ENCODE peak calls at places on chromosomes 11 and 22, in five cellular contexts. One of them, this sample, is unnamed.

GRCh38 chr22:29011868-29012428 is 49.7 kb downstream of the C22orf31 start:
- DNase-seq in neuronal stem cell: no peak
- DNase-seq in IMR-90: no peak
- DNase-seq in H1: no peak
- DNase-seq in mesenchymal stem cell: no peak
- DNase-seq in this sample: no peak

GRCh38 chr22:31229402-31230140 is 17.5 kb downstream of the LIMK2 start:
- DNase-seq in mesenchymal stem cell: peak; percentile 49
- DNase-seq in IMR-90: peak; percentile 48
- DNase-seq in neuronal stem cell: no peak
- DNase-seq in H1: no peak
- DNase-seq in this sample: peak; percentile 48

GRCh38 chr22:37178350-37179125 is 9.5 kb downstream of the C1QTNF6 start:
- DNase-seq in H1: no peak
- DNase-seq in mesenchymal stem cell: no peak
- DNase-seq in neuronal stem cell: no peak
- DNase-seq in IMR-90: no peak
- DNase-seq in this sample: peak; percentile 92

GRCh38 chr22:40560551-40560950 is 76.0 kb downstream of the MRTFA start:
- DNase-seq in neuronal stem cell: no peak
- DNase-seq in H1: no peak
- DNase-seq in mesenchymal stem cell: no peak
- DNase-seq in IMR-90: peak; percentile 65
- DNase-seq in this sample: peak; percentile 60

GRCh38 chr11:102378818-102379217 is 31.8 kb downstream of the BIRC2 start:
- DNase-seq in H1: no peak
- DNase-seq in IMR-90: no peak
- DNase-seq in mesenchymal stem cell: no peak
- DNase-seq in neuronal stem cell: no peak
- DNase-seq in this sample: no peak

GRCh38 chr22:42138122-42138770 is 7.6 kb upstream of the CYP2D6 start:
- DNase-seq in mesenchymal stem cell: no peak
- DNase-seq in neuronal stem cell: no peak
- DNase-seq in H1: no peak
- DNase-seq in IMR-90: no peak
- DNase-seq in this sample: no peak

GRCh38 chr11:95074806-95075563 is 8.3 kb downstream of the SRSF8 start:
- DNase-seq in neuronal stem cell: no peak
- DNase-seq in H1: no peak
- DNase-seq in IMR-90: no peak
- DNase-seq in mesenchymal stem cell: no peak
- DNase-seq in this sample: no peak

GRCh38 chr11:87228820-87229219 is 191.1 kb downstream of the TMEM135 start:
- DNase-seq in mesenchymal stem cell: no peak
- DNase-seq in IMR-90: no peak
- DNase-seq in H1: no peak
- DNase-seq in neuronal stem cell: no peak
- DNase-seq in this sample: no peak

GRCh38 chr11:123434911-123435310 is 4.8 kb downstream of the GRAMD1B start:
- DNase-seq in IMR-90: no peak
- DNase-seq in H1: no peak
- DNase-seq in mesenchymal stem cell: no peak
- DNase-seq in neuronal stem cell: peak; percentile 69
- DNase-seq in this sample: peak; percentile 58

GRCh38 chr11:101030692-101031091 is 98.9 kb downstream of the PGR start:
- DNase-seq in mesenchymal stem cell: no peak
- DNase-seq in neuronal stem cell: no peak
- DNase-seq in IMR-90: no peak
- DNase-seq in H1: no peak
- DNase-seq in this sample: no peak

GRCh38 chr11:101035872-101036271 is 93.7 kb downstream of the PGR start:
- DNase-seq in IMR-90: no peak
- DNase-seq in H1: no peak
- DNase-seq in mesenchymal stem cell: no peak
- DNase-seq in neuronal stem cell: no peak
- DNase-seq in this sample: no peak

GRCh38 chr11:101030015-101030414 is 99.6 kb downstream of the PGR start:
- DNase-seq in H1: no peak
- DNase-seq in neuronal stem cell: no peak
- DNase-seq in mesenchymal stem cell: no peak
- DNase-seq in IMR-90: no peak
- DNase-seq in this sample: no peak

GRCh38 chr11:101034076-101034475 is 95.5 kb downstream of the PGR start:
- DNase-seq in neuronal stem cell: no peak
- DNase-seq in IMR-90: no peak
- DNase-seq in H1: no peak
- DNase-seq in mesenchymal stem cell: no peak
- DNase-seq in this sample: no peak

DNA sequence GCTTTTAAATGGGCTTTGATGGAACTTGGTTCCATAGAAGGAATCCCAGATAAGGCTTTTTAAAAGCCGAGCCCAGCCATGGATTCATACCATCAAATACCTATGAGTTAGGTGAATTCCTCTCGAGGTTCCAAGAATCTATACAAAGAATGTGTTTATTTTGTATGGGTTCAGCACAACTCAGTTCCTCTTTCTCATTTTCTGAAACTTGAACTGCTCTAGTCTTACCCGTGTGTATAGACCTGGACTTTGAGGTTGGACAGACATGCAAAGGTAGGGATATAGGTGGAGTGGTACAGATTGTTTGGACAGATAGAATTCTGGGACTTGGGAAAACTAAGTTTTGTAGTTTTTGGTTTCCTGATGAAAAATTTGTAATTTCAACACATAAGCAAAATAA is 97.9 kb downstream of the PGR start:
- DNase-seq in mesenchymal stem cell: no peak
- DNase-seq in IMR-90: no peak
- DNase-seq in H1: no peak
- DNase-seq in neuronal stem cell: no peak
- DNase-seq in this sample: peak; percentile 19
- H3K27ac ChIP-seq in mesenchymal stem cell: no peak overlapping the region
- H3K27ac ChIP-seq in IMR-90: no peak overlapping the region
- H3K27ac ChIP-seq in H1: no peak overlapping the region
- H3K27ac ChIP-seq in neuronal stem cell: no peak overlapping the region
- H3K27ac ChIP-seq in this sample: no peak overlapping the region

GRCh38 chr22:48838846-48839730 is 988.6 kb downstream of the BRD1 start:
- DNase-seq in H1: no peak
- DNase-seq in mesenchymal stem cell: no peak
- DNase-seq in neuronal stem cell: no peak
- DNase-seq in IMR-90: no peak
- DNase-seq in this sample: no peak
- H4K91ac ChIP-seq in H1: peak overlapping the region; percentile 17
- H4K91ac ChIP-seq in mesenchymal stem cell: no peak overlapping the region
- H4K91ac ChIP-seq in neuronal stem cell: no peak overlapping the region
- H4K91ac ChIP-seq in IMR-90: no peak overlapping the region
- H4K91ac ChIP-seq in this sample: no peak overlapping the region

DNA sequence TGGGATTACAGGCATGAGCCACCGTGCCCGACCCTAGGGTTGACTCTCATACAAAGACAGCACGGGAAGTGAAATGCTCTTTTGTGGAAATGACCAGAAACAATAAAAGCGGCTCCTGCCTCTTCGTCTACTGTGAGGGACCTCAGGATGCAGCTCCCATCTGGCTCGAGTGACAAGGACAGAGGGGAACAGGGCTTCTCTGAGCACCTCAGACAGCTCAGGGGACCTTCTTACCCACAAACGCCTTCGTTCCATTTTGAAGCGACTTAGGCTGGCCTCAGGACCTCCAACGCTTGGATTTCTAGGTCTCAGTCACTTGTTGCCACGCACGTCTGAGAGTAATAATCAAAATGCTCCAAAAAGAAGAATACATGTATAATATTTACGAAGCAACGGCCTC is 2.5 kb downstream of the PRAME start:
- DNase-seq in IMR-90: no peak
- DNase-seq in neuronal stem cell: no peak
- DNase-seq in H1: no peak
- DNase-seq in mesenchymal stem cell: no peak
- DNase-seq in this sample: no peak
- H3K4me3 ChIP-seq in IMR-90: no peak overlapping the region
- H3K4me3 ChIP-seq in neuronal stem cell: no peak overlapping the region
- H3K4me3 ChIP-seq in H1: no peak overlapping the region
- H3K4me3 ChIP-seq in mesenchymal stem cell: no peak overlapping the region
- H3K4me3 ChIP-seq in this sample: no peak overlapping the region

GRCh38 chr22:25492950-25493790 is 71.3 kb upstream of the GRK3 start:
- DNase-seq in neuronal stem cell: no peak
- DNase-seq in mesenchymal stem cell: no peak
- DNase-seq in IMR-90: no peak
- DNase-seq in H1: no peak
- DNase-seq in this sample: no peak
- H3K27ac ChIP-seq in neuronal stem cell: no peak overlapping the region
- H3K27ac ChIP-seq in mesenchymal stem cell: no peak overlapping the region
- H3K27ac ChIP-seq in IMR-90: no peak overlapping the region
- H3K27ac ChIP-seq in H1: no peak overlapping the region
- H3K27ac ChIP-seq in this sample: no peak overlapping the region

GRCh38 chr22:39182478-39183030 is 30.1 kb upstream of the CBX7 start:
- DNase-seq in H1: no peak
- DNase-seq in mesenchymal stem cell: peak; percentile 58
- DNase-seq in neuronal stem cell: no peak
- DNase-seq in IMR-90: no peak
- DNase-seq in this sample: no peak

GRCh38 chr22:39185601-39186012 is 33.1 kb upstream of the CBX7 start:
- DNase-seq in H1: no peak
- DNase-seq in neuronal stem cell: no peak
- DNase-seq in mesenchymal stem cell: peak; percentile 84
- DNase-seq in IMR-90: peak; percentile 49
- DNase-seq in this sample: no peak

GRCh38 chr22:39181778-39182177 is 29.3 kb upstream of the CBX7 start:
- DNase-seq in neuronal stem cell: no peak
- DNase-seq in H1: no peak
- DNase-seq in mesenchymal stem cell: no peak
- DNase-seq in IMR-90: no peak
- DNase-seq in this sample: no peak

GRCh38 chr22:39183991-39184585 is 31.6 kb upstream of the CBX7 start:
- DNase-seq in mesenchymal stem cell: peak; percentile 37
- DNase-seq in IMR-90: peak; percentile 63
- DNase-seq in H1: no peak
- DNase-seq in neuronal stem cell: no peak
- DNase-seq in this sample: no peak

GRCh38 chr22:39184586-39185577 is 32.4 kb upstream of the CBX7 start:
- DNase-seq in H1: no peak
- DNase-seq in neuronal stem cell: no peak
- DNase-seq in mesenchymal stem cell: peak; percentile 38
- DNase-seq in IMR-90: no peak
- DNase-seq in this sample: no peak
- H4K91ac ChIP-seq in H1: peak overlapping the region; percentile 52
- H4K91ac ChIP-seq in neuronal stem cell: no peak overlapping the region
- H4K91ac ChIP-seq in mesenchymal stem cell: peak overlapping the region; percentile 34
- H4K91ac ChIP-seq in IMR-90: peak overlapping the region; percentile 93
- H4K91ac ChIP-seq in this sample: no peak overlapping the region